ENCODE peak calls at places on chromosome 5, in five cellular contexts. One of them, this sample, is unnamed.

GRCh38 chr5:57366744-57367143 is 115.9 kb downstream of the ACTBL2 start:
- DNase-seq in GM12865: no peak
- DNase-seq in CD4-positive, alpha-beta memory T cell: no peak
- DNase-seq in glomerular endothelial cell: no peak
- DNase-seq in smooth muscle cell of the brain vasculature: no peak
- DNase-seq in this sample: no peak

GRCh38 chr5:79173626-79174025 is 62.0 kb downstream of the BHMT start:
- DNase-seq in GM12865: no peak
- DNase-seq in CD4-positive, alpha-beta memory T cell: no peak
- DNase-seq in glomerular endothelial cell: no peak
- DNase-seq in smooth muscle cell of the brain vasculature: no peak
- DNase-seq in this sample: no peak

GRCh38 chr5:107917983-107918382 is 247.2 kb upstream of the EFNA5 start:
- DNase-seq in GM12865: no peak
- DNase-seq in CD4-positive, alpha-beta memory T cell: no peak
- DNase-seq in glomerular endothelial cell: no peak
- DNase-seq in smooth muscle cell of the brain vasculature: no peak
- DNase-seq in this sample: no peak

GRCh38 chr5:54658014-54658413 is 140.5 kb downstream of the SNX18 start:
- DNase-seq in GM12865: no peak
- DNase-seq in CD4-positive, alpha-beta memory T cell: no peak
- DNase-seq in glomerular endothelial cell: no peak
- DNase-seq in smooth muscle cell of the brain vasculature: no peak
- DNase-seq in this sample: no peak

GRCh38 chr5:16869821-16870796 is 66.0 kb downstream of the MYO10 start:
- DNase-seq in GM12865: no peak
- DNase-seq in CD4-positive, alpha-beta memory T cell: no peak
- DNase-seq in glomerular endothelial cell: no peak
- DNase-seq in smooth muscle cell of the brain vasculature: no peak
- DNase-seq in this sample: no peak

GRCh38 chr5:65022932-65023331 is 254.2 kb downstream of the CWC27 start:
- DNase-seq in GM12865: no peak
- DNase-seq in CD4-positive, alpha-beta memory T cell: no peak
- DNase-seq in glomerular endothelial cell: no peak
- DNase-seq in smooth muscle cell of the brain vasculature: no peak
- DNase-seq in this sample: no peak

GRCh38 chr5:142422426-142422825 is 97.6 kb upstream of the SPRY4 start:
- DNase-seq in GM12865: no peak
- DNase-seq in CD4-positive, alpha-beta memory T cell: no peak
- DNase-seq in glomerular endothelial cell: no peak
- DNase-seq in smooth muscle cell of the brain vasculature: peak; percentile 40
- DNase-seq in this sample: no peak

GRCh38 chr5:159582756-159583523 is 252.7 kb upstream of the IL12B start:
- DNase-seq in GM12865: no peak
- DNase-seq in CD4-positive, alpha-beta memory T cell: no peak
- DNase-seq in glomerular endothelial cell: no peak
- DNase-seq in smooth muscle cell of the brain vasculature: no peak
- DNase-seq in this sample: no peak

GRCh38 chr5:141788296-141788980 is 89.8 kb downstream of the PCDH1 start:
- DNase-seq in GM12865: no peak
- DNase-seq in CD4-positive, alpha-beta memory T cell: no peak
- DNase-seq in glomerular endothelial cell: no peak
- DNase-seq in smooth muscle cell of the brain vasculature: no peak
- DNase-seq in this sample: no peak

GRCh38 chr5:38797838-38798237 is 48.0 kb upstream of the OSMR start:
- DNase-seq in GM12865: no peak
- DNase-seq in CD4-positive, alpha-beta memory T cell: no peak
- DNase-seq in glomerular endothelial cell: no peak
- DNase-seq in smooth muscle cell of the brain vasculature: no peak
- DNase-seq in this sample: no peak

GRCh38 chr5:9766581-9766980 is 136.4 kb upstream of the TAS2R1 start:
- DNase-seq in GM12865: peak; percentile 8
- DNase-seq in CD4-positive, alpha-beta memory T cell: no peak
- DNase-seq in glomerular endothelial cell: no peak
- DNase-seq in smooth muscle cell of the brain vasculature: no peak
- DNase-seq in this sample: no peak